ENCODE peak calls at places on chromosomes 3 and 15, in five cellular contexts. B, L, S, I and G are unnamed samples.

GRCh38 chr15:81301815-81302399 is 22.0 kb downstream of the STARD5 start:
- DNase-seq in B (no peak), L (peak), S (no peak), I (peak), G (no peak)

GRCh38 chr3:133381346-133382109 is 18.3 kb upstream of the BFSP2 start:
- DNase-seq in B (no peak), L (no peak), S (no peak), I (no peak), G (no peak)

GRCh38 chr3:155782390-155782953 is 23.6 kb downstream of the C3orf33 start:
- DNase-seq in B (no peak), L (no peak), S (no peak), I (no peak), G (no peak)

GRCh38 chr15:25701716-25702465 is 161.2 kb downstream of the ATP10A start:
- DNase-seq in B (no peak), L (no peak), S (no peak), I (no peak), G (no peak)

GRCh38 chr15:39833515-39833981 is 50.9 kb upstream of the FSIP1 start:
- DNase-seq in B (no peak), L (no peak), S (no peak), I (no peak), G (no peak)

GRCh38 chr15:96274698-96275097 is 55.8 kb upstream of the NR2F2 start:
- DNase-seq in B (no peak), L (no peak), S (no peak), I (no peak), G (no peak)

GRCh38 chr3:32437898-32438297 is 46.2 kb downstream of the CMTM7 start:
- DNase-seq in B (no peak), L (no peak), S (no peak), I (no peak), G (no peak)

GRCh38 chr15:100732359-100733055 is 130.1 kb downstream of the ASB7 start:
- DNase-seq in B (no peak), L (no peak), S (no peak), I (no peak), G (no peak)

GRCh38 chr3:195421410-195421809 is 21.4 kb downstream of the ACAP2 start:
- DNase-seq in B (no peak), L (no peak), S (no peak), I (no peak), G (no peak)

GRCh38 chr15:46768287-46768686 is 949.0 kb upstream of the SEMA6D start:
- DNase-seq in B (no peak), L (no peak), S (no peak), I (no peak), G (no peak)

GRCh38 chr3:184572528-184573270 is 11.1 kb downstream of the EPHB3 start:
- DNase-seq in B (no peak), L (no peak), S (no peak), I (no peak), G (no peak)

GRCh38 chr3:24343084-24343783 is 151.4 kb downstream of the THRB start:
- DNase-seq in B (peak), L (no peak), S (no peak), I (no peak), G (no peak)

GRCh38 chr3:136989781-136990524 is 32.2 kb downstream of the IL20RB start:
- DNase-seq in B (no peak), L (no peak), S (no peak), I (no peak), G (no peak)

GRCh38 chr3:143465638-143466037 is 346.1 kb downstream of the CHST2 start:
- DNase-seq in B (no peak), L (no peak), S (no peak), I (no peak), G (no peak)

GRCh38 chr3:169624533-169624972 is 39.0 kb downstream of the MECOM start:
- DNase-seq in B (no peak), L (no peak), S (no peak), I (no peak), G (no peak)

GRCh38 chr15:69090197-69090948 is 70.1 kb upstream of the GLCE start:
- DNase-seq in B (no peak), L (no peak), S (no peak), I (no peak), G (no peak)

GRCh38 chr15:94177112-94177511 is 54.2 kb upstream of the MCTP2 start:
- DNase-seq in B (peak), L (no peak), S (no peak), I (no peak), G (no peak)

GRCh38 chr3:186826316-186826977 is 16.1 kb upstream of the ADIPOQ start:
- DNase-seq in B (no peak), L (no peak), S (no peak), I (no peak), G (no peak)

GRCh38 chr3:122793568-122794416 is at the start of gene HSPBAP1:
- DNase-seq in B (peak), L (peak), S (peak), I (peak), G (peak)

GRCh38 chr3:20140881-20141280 is 45.1 kb downstream of the SGO1 start:
- DNase-seq in B (no peak), L (no peak), S (no peak), I (no peak), G (no peak)

GRCh38 chr3:127216415-127217261 is 23.7 kb downstream of the PRR23E start:
- DNase-seq in B (no peak), L (no peak), S (no peak), I (peak), G (no peak)

GRCh38 chr15:73550190-73550589 is 83.0 kb downstream of the NPTN start:
- DNase-seq in B (no peak), L (no peak), S (no peak), I (no peak), G (no peak)